ENCODE peak calls at places on chromosome 1, in five cellular contexts. One of them, this sample, is unnamed.

GRCh38 chr1:4379451-4380175 is 274.8 kb upstream of the AJAP1 start:
- DNase-seq in mucosa of descending colon: no peak
- DNase-seq in Panc1: no peak
- DNase-seq in Peyer's patch: no peak
- DNase-seq in CD8-positive, alpha-beta T cell: no peak
- DNase-seq in this sample: no peak

GRCh38 chr1:214505134-214505533 is 46.3 kb downstream of the PTPN14 start:
- DNase-seq in mucosa of descending colon: no peak
- DNase-seq in Panc1: no peak
- DNase-seq in Peyer's patch: no peak
- DNase-seq in CD8-positive, alpha-beta T cell: no peak
- DNase-seq in this sample: no peak

GRCh38 chr1:40153073-40153770 is 8.0 kb upstream of the RLF start:
- DNase-seq in mucosa of descending colon: peak; percentile 61
- DNase-seq in Panc1: peak; percentile 59
- DNase-seq in Peyer's patch: no peak
- DNase-seq in CD8-positive, alpha-beta T cell: peak; percentile 25
- DNase-seq in this sample: peak; percentile 56

GRCh38 chr1:36162680-36163079 is 6.7 kb downstream of the MAP7D1 start:
- DNase-seq in mucosa of descending colon: no peak
- DNase-seq in Panc1: no peak
- DNase-seq in Peyer's patch: no peak
- DNase-seq in CD8-positive, alpha-beta T cell: no peak
- DNase-seq in this sample: no peak

GRCh38 chr1:231348442-231348841 is 10.3 kb downstream of the SPRTN start:
- DNase-seq in mucosa of descending colon: no peak
- DNase-seq in Panc1: no peak
- DNase-seq in Peyer's patch: no peak
- DNase-seq in CD8-positive, alpha-beta T cell: no peak
- DNase-seq in this sample: no peak

GRCh38 chr1:67053535-67053784 is 488 bp downstream of the SLC35D1 start:
- DNase-seq in mucosa of descending colon: no peak
- DNase-seq in Panc1: no peak
- DNase-seq in Peyer's patch: peak; percentile 39
- DNase-seq in CD8-positive, alpha-beta T cell: peak; percentile 41
- DNase-seq in this sample: peak; percentile 57

GRCh38 chr1:15504436-15504835 is 19.6 kb downstream of the CASP9 start:
- DNase-seq in mucosa of descending colon: no peak
- DNase-seq in Panc1: no peak
- DNase-seq in Peyer's patch: no peak
- DNase-seq in CD8-positive, alpha-beta T cell: no peak
- DNase-seq in this sample: no peak

GRCh38 chr1:75708910-75709309 is 15.6 kb upstream of the ACADM start:
- DNase-seq in mucosa of descending colon: no peak
- DNase-seq in Panc1: no peak
- DNase-seq in Peyer's patch: no peak
- DNase-seq in CD8-positive, alpha-beta T cell: no peak
- DNase-seq in this sample: no peak

GRCh38 chr1:165253818-165254254 is 102.7 kb downstream of the LMX1A start:
- DNase-seq in mucosa of descending colon: no peak
- DNase-seq in Panc1: no peak
- DNase-seq in Peyer's patch: no peak
- DNase-seq in CD8-positive, alpha-beta T cell: no peak
- DNase-seq in this sample: no peak

GRCh38 chr1:31152181-31152768 is 86.8 kb upstream of the PUM1 start:
- DNase-seq in mucosa of descending colon: no peak
- DNase-seq in Panc1: no peak
- DNase-seq in Peyer's patch: no peak
- DNase-seq in CD8-positive, alpha-beta T cell: no peak
- DNase-seq in this sample: no peak

GRCh38 chr1:231284441-231284840 is 43.4 kb downstream of the GNPAT start:
- DNase-seq in mucosa of descending colon: no peak
- DNase-seq in Panc1: no peak
- DNase-seq in Peyer's patch: no peak
- DNase-seq in CD8-positive, alpha-beta T cell: no peak
- DNase-seq in this sample: no peak

GRCh38 chr1:177170756-177171535 is at the start of gene BRINP2:
- DNase-seq in mucosa of descending colon: peak; percentile 40
- DNase-seq in Panc1: no peak
- DNase-seq in Peyer's patch: no peak
- DNase-seq in CD8-positive, alpha-beta T cell: no peak
- DNase-seq in this sample: no peak

GRCh38 chr1:226679853-226680516 is 59.1 kb downstream of the ITPKB start:
- DNase-seq in mucosa of descending colon: peak; percentile 87
- DNase-seq in Panc1: no peak
- DNase-seq in Peyer's patch: peak; percentile 93
- DNase-seq in CD8-positive, alpha-beta T cell: peak; percentile 83
- DNase-seq in this sample: peak; percentile 90

GRCh38 chr1:47533176-47534039 is 95.6 kb downstream of the FOXD2 start:
- DNase-seq in mucosa of descending colon: peak; percentile 58
- DNase-seq in Panc1: no peak
- DNase-seq in Peyer's patch: no peak
- DNase-seq in CD8-positive, alpha-beta T cell: no peak
- DNase-seq in this sample: no peak

GRCh38 chr1:154938604-154939399 is 2.3 kb upstream of the PMVK start:
- DNase-seq in mucosa of descending colon: no peak
- DNase-seq in Panc1: no peak
- DNase-seq in Peyer's patch: no peak
- DNase-seq in CD8-positive, alpha-beta T cell: no peak
- DNase-seq in this sample: no peak

GRCh38 chr1:165288301-165289120 is 68.0 kb downstream of the LMX1A start:
- DNase-seq in mucosa of descending colon: peak; percentile 42
- DNase-seq in Panc1: no peak
- DNase-seq in Peyer's patch: no peak
- DNase-seq in CD8-positive, alpha-beta T cell: no peak
- DNase-seq in this sample: no peak

GRCh38 chr1:44707112-44707881 is 23.7 kb downstream of the RNU5D-1 start:
- DNase-seq in mucosa of descending colon: no peak
- DNase-seq in Panc1: peak; percentile 77
- DNase-seq in Peyer's patch: no peak
- DNase-seq in CD8-positive, alpha-beta T cell: no peak
- DNase-seq in this sample: no peak

GRCh38 chr1:115364044-115364775 is 26.2 kb upstream of the NGF start:
- DNase-seq in mucosa of descending colon: no peak
- DNase-seq in Panc1: no peak
- DNase-seq in Peyer's patch: no peak
- DNase-seq in CD8-positive, alpha-beta T cell: no peak
- DNase-seq in this sample: no peak

GRCh38 chr1:40421694-40422384 is 28.4 kb upstream of the ZFP69B start:
- DNase-seq in mucosa of descending colon: peak; percentile 17
- DNase-seq in Panc1: no peak
- DNase-seq in Peyer's patch: no peak
- DNase-seq in CD8-positive, alpha-beta T cell: no peak
- DNase-seq in this sample: no peak

GRCh38 chr1:211830055-211830329 is 571 bp downstream of the LPGAT1 start:
- DNase-seq in mucosa of descending colon: peak; percentile 16
- DNase-seq in Panc1: no peak
- DNase-seq in Peyer's patch: peak; percentile 33
- DNase-seq in CD8-positive, alpha-beta T cell: peak; percentile 14
- DNase-seq in this sample: peak; percentile 15

GRCh38 chr1:201491896-201492511 is 14.9 kb downstream of the CSRP1 start:
- DNase-seq in mucosa of descending colon: no peak
- DNase-seq in Panc1: no peak
- DNase-seq in Peyer's patch: no peak
- DNase-seq in CD8-positive, alpha-beta T cell: no peak
- DNase-seq in this sample: no peak
- H3K4me1 ChIP-seq in mucosa of descending colon: peaks cover 16% of the 10 kb centered on the region
- H3K4me1 ChIP-seq in Panc1: no peaks in the 10 kb centered on the region
- H3K4me1 ChIP-seq in Peyer's patch: no peaks in the 10 kb centered on the region
- H3K4me1 ChIP-seq in CD8-positive, alpha-beta T cell: no peaks in the 10 kb centered on the region
- H3K4me1 ChIP-seq in this sample: no peaks in the 10 kb centered on the region

DNA sequence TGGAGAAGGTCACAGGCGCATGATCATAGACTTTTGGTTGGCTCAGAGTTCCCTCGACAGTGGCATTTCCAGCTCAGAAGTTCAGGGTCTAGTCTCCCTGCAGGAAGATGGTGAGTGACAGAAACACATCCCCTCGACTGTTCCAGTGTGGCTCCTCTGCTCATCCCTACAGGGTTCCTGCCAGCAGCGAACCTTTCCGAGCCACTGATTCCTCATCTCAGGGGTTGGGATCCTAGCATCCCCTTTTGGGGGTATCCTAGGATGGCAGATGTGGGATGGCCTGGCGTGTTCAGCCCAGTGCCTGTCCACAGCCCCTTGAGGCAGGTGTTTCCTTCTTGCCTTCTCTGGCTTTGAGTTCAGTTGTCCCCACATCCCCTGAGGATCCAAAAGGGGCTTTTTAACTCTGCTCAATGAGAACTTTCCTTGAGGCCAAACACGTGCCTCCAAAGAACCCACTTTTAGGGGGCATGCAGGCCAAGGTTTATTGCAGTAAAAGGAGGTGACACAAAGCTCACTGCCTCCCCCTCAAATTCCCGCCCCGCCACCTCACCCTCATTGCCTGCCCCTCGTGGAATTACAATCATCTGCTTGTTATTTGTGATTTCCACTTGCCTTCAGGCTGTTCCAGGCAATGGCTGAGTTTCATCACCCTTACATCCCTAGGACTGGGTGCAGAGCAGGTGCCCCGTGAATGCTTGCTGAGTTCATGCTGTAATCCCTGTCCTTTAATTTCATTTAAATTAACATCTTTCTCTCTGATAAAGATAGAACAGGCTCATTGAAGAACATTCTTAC is 440.7 kb downstream of the CAMTA1 start:
- DNase-seq in mucosa of descending colon: no peak
- DNase-seq in Panc1: no peak
- DNase-seq in Peyer's patch: no peak
- DNase-seq in CD8-positive, alpha-beta T cell: no peak
- DNase-seq in this sample: no peak
- H3K4me1 ChIP-seq in mucosa of descending colon: no peaks in the 10 kb centered on the region
- H3K4me1 ChIP-seq in Panc1: peaks cover 3% of the 10 kb centered on the region
- H3K4me1 ChIP-seq in Peyer's patch: no peaks in the 10 kb centered on the region
- H3K4me1 ChIP-seq in CD8-positive, alpha-beta T cell: no peaks in the 10 kb centered on the region
- H3K4me1 ChIP-seq in this sample: no peaks in the 10 kb centered on the region

GRCh38 chr1:205424881-205425635 is 3.2 kb upstream of the LEMD1 start:
- DNase-seq in mucosa of descending colon: no peak
- DNase-seq in Panc1: no peak
- DNase-seq in Peyer's patch: no peak
- DNase-seq in CD8-positive, alpha-beta T cell: no peak
- DNase-seq in this sample: no peak

GRCh38 chr1:205423814-205424399 is 2.1 kb upstream of the LEMD1 start:
- DNase-seq in mucosa of descending colon: no peak
- DNase-seq in Panc1: no peak
- DNase-seq in Peyer's patch: no peak
- DNase-seq in CD8-positive, alpha-beta T cell: no peak
- DNase-seq in this sample: no peak

GRCh38 chr1:205420938-205421337 is 918 bp downstream of the LEMD1 start:
- DNase-seq in mucosa of descending colon: no peak
- DNase-seq in Panc1: no peak
- DNase-seq in Peyer's patch: no peak
- DNase-seq in CD8-positive, alpha-beta T cell: no peak
- DNase-seq in this sample: no peak

GRCh38 chr1:205423248-205423647 is 1.4 kb upstream of the LEMD1 start:
- DNase-seq in mucosa of descending colon: no peak
- DNase-seq in Panc1: no peak
- DNase-seq in Peyer's patch: no peak
- DNase-seq in CD8-positive, alpha-beta T cell: no peak
- DNase-seq in this sample: no peak

GRCh38 chr1:205421728-205422127 is at the start of gene LEMD1:
- DNase-seq in mucosa of descending colon: no peak
- DNase-seq in Panc1: no peak
- DNase-seq in Peyer's patch: no peak
- DNase-seq in CD8-positive, alpha-beta T cell: no peak
- DNase-seq in this sample: no peak
- H3K4me1 ChIP-seq in mucosa of descending colon: no peaks in the 10 kb centered on the region
- H3K4me1 ChIP-seq in Panc1: no peaks in the 10 kb centered on the region
- H3K4me1 ChIP-seq in Peyer's patch: no peaks in the 10 kb centered on the region
- H3K4me1 ChIP-seq in CD8-positive, alpha-beta T cell: no peaks in the 10 kb centered on the region
- H3K4me1 ChIP-seq in this sample: no peaks in the 10 kb centered on the region

GRCh38 chr1:221812088-221812752 is 70.3 kb upstream of the DUSP10 start:
- DNase-seq in mucosa of descending colon: no peak
- DNase-seq in Panc1: no peak
- DNase-seq in Peyer's patch: no peak
- DNase-seq in CD8-positive, alpha-beta T cell: no peak
- DNase-seq in this sample: no peak

GRCh38 chr1:221809101-221810029 is 67.5 kb upstream of the DUSP10 start:
- DNase-seq in mucosa of descending colon: no peak
- DNase-seq in Panc1: no peak
- DNase-seq in Peyer's patch: no peak
- DNase-seq in CD8-positive, alpha-beta T cell: no peak
- DNase-seq in this sample: no peak

GRCh38 chr1:221812905-221813597 is 71.2 kb upstream of the DUSP10 start:
- DNase-seq in mucosa of descending colon: no peak
- DNase-seq in Panc1: no peak
- DNase-seq in Peyer's patch: no peak
- DNase-seq in CD8-positive, alpha-beta T cell: no peak
- DNase-seq in this sample: no peak

GRCh38 chr1:221806984-221807383 is 65.1 kb upstream of the DUSP10 start:
- DNase-seq in mucosa of descending colon: no peak
- DNase-seq in Panc1: no peak
- DNase-seq in Peyer's patch: no peak
- DNase-seq in CD8-positive, alpha-beta T cell: no peak
- DNase-seq in this sample: no peak

DNA sequence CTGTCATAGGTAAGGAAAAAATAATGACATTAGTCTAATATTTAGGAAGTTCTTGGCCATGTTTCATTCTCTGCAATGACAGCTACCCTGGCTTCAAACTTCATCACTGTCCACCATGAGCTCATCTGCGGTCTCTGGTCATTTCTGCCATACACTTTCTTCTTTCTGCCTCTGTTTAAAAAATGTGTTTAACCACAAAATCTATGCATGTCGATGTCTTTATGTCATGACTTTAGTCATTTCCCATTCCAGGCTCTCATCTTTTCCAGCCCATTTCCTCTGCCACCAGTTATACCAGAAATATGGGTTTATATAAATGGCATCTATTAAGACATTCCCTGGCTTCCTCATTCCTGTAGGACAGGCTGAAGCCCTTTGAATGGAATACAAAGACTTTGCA is 68.5 kb upstream of the DUSP10 start:
- DNase-seq in mucosa of descending colon: no peak
- DNase-seq in Panc1: no peak
- DNase-seq in Peyer's patch: no peak
- DNase-seq in CD8-positive, alpha-beta T cell: no peak
- DNase-seq in this sample: no peak
- H3K4me1 ChIP-seq in mucosa of descending colon: no peaks in the 10 kb centered on the region
- H3K4me1 ChIP-seq in Panc1: no peaks in the 10 kb centered on the region
- H3K4me1 ChIP-seq in Peyer's patch: no peaks in the 10 kb centered on the region
- H3K4me1 ChIP-seq in CD8-positive, alpha-beta T cell: peaks cover 4% of the 10 kb centered on the region
- H3K4me1 ChIP-seq in this sample: peaks cover 11% of the 10 kb centered on the region

DNA sequence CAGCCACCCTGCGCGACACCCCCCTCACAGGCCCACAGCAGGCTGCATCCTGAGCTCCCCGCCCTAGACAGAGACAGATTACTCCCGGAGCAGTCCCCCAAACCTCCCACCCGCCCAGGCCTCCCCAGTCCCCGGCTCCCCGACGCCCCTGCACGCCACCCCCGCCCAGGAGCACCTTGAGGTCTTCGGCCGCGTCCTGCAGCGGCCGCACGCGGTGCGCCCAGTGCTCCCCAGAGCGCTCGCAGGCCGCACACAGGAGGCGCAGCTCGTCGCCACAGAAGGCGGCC is 713 bp downstream of the TRIM11 start:
- DNase-seq in mucosa of descending colon: peak; percentile 25
- DNase-seq in Panc1: no peak
- DNase-seq in Peyer's patch: no peak
- DNase-seq in CD8-positive, alpha-beta T cell: no peak
- DNase-seq in this sample: no peak
- H3K4me1 ChIP-seq in mucosa of descending colon: peaks cover 23% of the 10 kb centered on the region
- H3K4me1 ChIP-seq in Panc1: peaks cover 20% of the 10 kb centered on the region
- H3K4me1 ChIP-seq in Peyer's patch: peaks cover 7% of the 10 kb centered on the region
- H3K4me1 ChIP-seq in CD8-positive, alpha-beta T cell: peaks cover 42% of the 10 kb centered on the region
- H3K4me1 ChIP-seq in this sample: peaks cover 52% of the 10 kb centered on the region